ENCODE peak calls at places on chromosomes 5 and 9, in six cellular contexts. F, B, G, O, Y and I are unnamed samples.
A peak's percentile ranks its signal among the peaks of the same experiment; 100 is the strongest.

GRCh38 chr5:172852490-172853354 is 18.7 kb downstream of the ERGIC1 start:
- DNase-seq in F (no peak), G (no peak), Y (no peak), O (no peak), B (no peak), I (no peak)

GRCh38 chr5:188488-189481 is 2.5 kb upstream of the LRRC14B start:
- DNase-seq in O (peak; percentile 68), Y (peak; percentile 96), F (peak; percentile 92), B (peak; percentile 87), G (peak; percentile 89), I (peak; percentile 21)

GRCh38 chr5:154236-154635 is 37.1 kb upstream of the LRRC14B start:
- DNase-seq in G (no peak), B (no peak), O (no peak), Y (no peak), F (no peak), I (no peak)

GRCh38 chr9:534886-535285 is 306.6 kb upstream of the DMRT1 start:
- DNase-seq in O (no peak), B (no peak), F (no peak), Y (no peak), G (no peak), I (no peak)

GRCh38 chr5:119031905-119032304 is 39.0 kb upstream of the DMXL1 start:
- DNase-seq in F (peak; percentile 43), G (no peak), Y (peak; percentile 46), B (no peak), O (no peak), I (no peak)

GRCh38 chr5:142924135-142924883 is 154.1 kb downstream of the ARHGAP26 start:
- DNase-seq in Y (no peak), B (no peak), F (no peak), O (no peak), G (peak; percentile 13), I (no peak)

GRCh38 chr5:172906888-172907287 is 52.3 kb upstream of the RPL26L1 start:
- DNase-seq in B (no peak), G (no peak), O (no peak), F (no peak), Y (no peak), I (no peak)

GRCh38 chr9:116027511-116027910 is 126.1 kb upstream of the PAPPA start:
- DNase-seq in Y (no peak), F (no peak), G (no peak), B (no peak), O (peak; percentile 74), I (peak; percentile 72)

GRCh38 chr5:141413540-141414069 is 818 bp downstream of the PCDHGA10 start:
- DNase-seq in B (no peak), F (peak; percentile 31), O (no peak), Y (no peak), G (no peak), I (no peak)

GRCh38 chr5:58002318-58002717 is 457.6 kb downstream of the PLK2 start:
- DNase-seq in O (no peak), B (no peak), F (no peak), Y (no peak), G (no peak), I (no peak)

GRCh38 chr9:36154213-36154952 is 14.8 kb upstream of the CCIN start:
- DNase-seq in F (no peak), O (peak; percentile 59), Y (no peak), B (no peak), G (no peak), I (no peak)

GRCh38 chr5:133531634-133532033 is 80.7 kb downstream of the FSTL4 start:
- DNase-seq in B (no peak), G (no peak), F (no peak), O (peak; percentile 57), Y (no peak), I (peak; percentile 25)

GRCh38 chr5:112084149-112084548 is 327.2 kb upstream of the NREP start:
- DNase-seq in F (no peak), O (no peak), G (no peak), Y (no peak), B (no peak), I (no peak)

GRCh38 chr5:13478831-13479465 is 465.5 kb downstream of the DNAH5 start:
- DNase-seq in O (peak; percentile 43), F (peak; percentile 48), G (peak; percentile 43), Y (peak; percentile 36), B (no peak), I (peak; percentile 20)

GRCh38 chr5:156475831-156476551 is 149.0 kb downstream of the SGCD start:
- DNase-seq in O (peak; percentile 89), B (no peak), Y (no peak), F (peak; percentile 43), G (peak; percentile 31), I (peak; percentile 87)